ENCODE peak calls at places on chromosomes 13 and 19, in nine cellular contexts. L is Peyer's patch, F is GM23338, X is cardiac fibroblast, K is left lung, S is colonic mucosa, A is uterus, B is GM12865, M is dorsolateral prefrontal cortex. Z is an unnamed sample.

GRCh38 chr13:37657134-37657533 is 58.6 kb upstream of the POSTN start:
- DNase-seq in L (no peak), F (no peak), X (peak), K (no peak), S (no peak), A (no peak), B (no peak), M (no peak), Z (no peak)

GRCh38 chr13:102648046-102648445 is 46.8 kb downstream of the METTL21C start:
- DNase-seq in L (no peak), F (no peak), X (no peak), K (no peak), S (no peak), A (no peak), B (no peak), M (no peak), Z (no peak)

GRCh38 chr13:96279904-96280303 is 190.0 kb downstream of the HS6ST3 start:
- DNase-seq in L (no peak), F (no peak), X (no peak), K (no peak), S (no peak), A (no peak), B (no peak), M (no peak), Z (no peak)

GRCh38 chr19:47507031-47507430 is 7.8 kb downstream of the NAPA start:
- DNase-seq in L (no peak), F (no peak), X (no peak), K (no peak), S (no peak), A (no peak), B (no peak), M (no peak), Z (no peak)

GRCh38 chr13:30429235-30429634 is 6.9 kb downstream of the UBE2L5 start:
- DNase-seq in L (no peak), F (no peak), X (no peak), K (no peak), S (no peak), A (no peak), B (peak), M (no peak), Z (no peak)

GRCh38 chr19:3586124-3586626 is 897 bp downstream of the GIPC3 start:
- DNase-seq in L (no peak), F (peak), X (no peak), K (no peak), S (no peak), A (no peak), B (no peak), M (no peak), Z (peak)

GRCh38 chr13:77719128-77719527 is 21.6 kb downstream of the SLAIN1 start:
- DNase-seq in L (no peak), F (no peak), X (no peak), K (no peak), S (no peak), A (no peak), B (peak), M (no peak), Z (no peak)

GRCh38 chr19:43408043-43408442 is 6.6 kb upstream of the TEX101 start:
- DNase-seq in L (no peak), F (peak), X (no peak), K (no peak), S (no peak), A (no peak), B (no peak), M (no peak), Z (no peak)

GRCh38 chr13:53201454-53202225 is 173.0 kb downstream of the OLFM4 start:
- DNase-seq in L (peak), F (peak), X (no peak), K (no peak), S (peak), A (no peak), B (no peak), M (peak), Z (no peak)

GRCh38 chr19:39407644-39408391 is 1.2 kb downstream of the ZFP36 start:
- DNase-seq in L (peak), F (peak), X (peak), K (peak), S (peak), A (peak), B (peak), M (no peak), Z (peak)

GRCh38 chr13:45335397-45336024 is 5.5 kb downstream of the TPT1 start:
- DNase-seq in L (no peak), F (no peak), X (peak), K (no peak), S (no peak), A (no peak), B (no peak), M (no peak), Z (no peak)

GRCh38 chr13:97431365-97431764 is 2.6 kb upstream of the RAP2A start:
- DNase-seq in L (no peak), F (no peak), X (no peak), K (no peak), S (no peak), A (no peak), B (no peak), M (no peak), Z (no peak)

GRCh38 chr13:114161644-114162532 is 17.2 kb upstream of the CFAP97D2 start:
- DNase-seq in L (peak), F (no peak), X (peak), K (peak), S (peak), A (peak), B (no peak), M (no peak), Z (no peak)

GRCh38 chr13:23678768-23679167 is 108.6 kb downstream of the TNFRSF19 start:
- DNase-seq in L (no peak), F (no peak), X (no peak), K (no peak), S (no peak), A (no peak), B (peak), M (no peak), Z (no peak)

GRCh38 chr13:42038661-42039456 is 9.6 kb upstream of the DGKH start:
- DNase-seq in L (no peak), F (no peak), X (no peak), K (no peak), S (no peak), A (no peak), B (no peak), M (no peak), Z (no peak)

GRCh38 chr19:45996933-45997332 is 1.7 kb downstream of the CCDC61 start:
- DNase-seq in L (no peak), F (no peak), X (no peak), K (no peak), S (no peak), A (no peak), B (no peak), M (no peak), Z (no peak)

GRCh38 chr19:1213391-1214286 is 8.1 kb downstream of the STK11 start:
- DNase-seq in L (peak), F (no peak), X (peak), K (peak), S (peak), A (peak), B (peak), M (peak), Z (no peak)

GRCh38 chr19:18273566-18274302 is 518 bp downstream of the IQCN start:
- DNase-seq in L (no peak), F (no peak), X (no peak), K (no peak), S (no peak), A (no peak), B (no peak), M (no peak), Z (no peak)

GRCh38 chr19:47631681-47632446 is 22.9 kb downstream of the BICRA start:
- DNase-seq in L (no peak), F (no peak), X (no peak), K (no peak), S (no peak), A (peak), B (no peak), M (no peak), Z (no peak)

GRCh38 chr19:58386166-58386575 is 898 bp upstream of the RPS5 start:
- DNase-seq in L (no peak), F (no peak), X (no peak), K (no peak), S (no peak), A (peak), B (no peak), M (no peak), Z (no peak)

GRCh38 chr13:110653271-110653670 is 37.9 kb downstream of the NAXD start:
- DNase-seq in L (no peak), F (no peak), X (no peak), K (no peak), S (no peak), A (no peak), B (no peak), M (no peak), Z (no peak)

GRCh38 chr19:17322854-17323253 is 11.8 kb downstream of the ANO8 start:
- DNase-seq in L (no peak), F (no peak), X (no peak), K (no peak), S (peak), A (peak), B (no peak), M (no peak), Z (no peak)

GRCh38 chr19:39514840-39515550 is at the start of gene SELENOV:
- DNase-seq in L (no peak), F (peak), X (no peak), K (no peak), S (no peak), A (no peak), B (no peak), M (no peak), Z (peak)

GRCh38 chr19:47239152-47239551 is 8.2 kb upstream of the BBC3 start:
- DNase-seq in L (no peak), F (peak), X (peak), K (no peak), S (no peak), A (no peak), B (no peak), M (no peak), Z (no peak)

GRCh38 chr13:24997367-24997967 is 98.5 kb upstream of the PABPC3 start:
- DNase-seq in L (no peak), F (peak), X (peak), K (no peak), S (peak), A (no peak), B (peak), M (no peak), Z (no peak)

GRCh38 chr19:56837492-56837891 is 3.0 kb downstream of the PEG3 start:
- DNase-seq in L (no peak), F (no peak), X (no peak), K (peak), S (peak), A (peak), B (no peak), M (peak), Z (no peak)

GRCh38 chr13:77416666-77417212 is 89.8 kb upstream of the MYCBP2 start:
- DNase-seq in L (no peak), F (no peak), X (no peak), K (no peak), S (no peak), A (no peak), B (no peak), M (no peak), Z (no peak)

GRCh38 chr13:40402931-40403412 is 263.5 kb downstream of the FOXO1 start:
- DNase-seq in L (no peak), F (peak), X (peak), K (no peak), S (no peak), A (peak), B (no peak), M (no peak), Z (no peak)

GRCh38 chr13:31094331-31095015 is 67.2 kb downstream of the HSPH1 start:
- DNase-seq in L (no peak), F (no peak), X (no peak), K (no peak), S (no peak), A (no peak), B (no peak), M (no peak), Z (no peak)

GRCh38 chr19:38788478-38789243 is at the start of gene LGALS7B:
- DNase-seq in L (no peak), F (peak), X (no peak), K (no peak), S (no peak), A (no peak), B (no peak), M (no peak), Z (no peak)

GRCh38 chr19:55348317-55349034 is 6.0 kb downstream of the COX6B2 start:
- DNase-seq in L (no peak), F (peak), X (no peak), K (no peak), S (no peak), A (no peak), B (no peak), M (no peak), Z (no peak)

GRCh38 chr19:13401388-13401787 is 104.9 kb downstream of the CACNA1A start:
- DNase-seq in L (no peak), F (peak), X (peak), K (no peak), S (no peak), A (no peak), B (peak), M (no peak), Z (no peak)

GRCh38 chr19:41447732-41448332 is 4.9 kb downstream of the ERICH4 start:
- DNase-seq in L (no peak), F (no peak), X (no peak), K (no peak), S (no peak), A (no peak), B (no peak), M (no peak), Z (no peak)
- TF ChIP-seq CTCF in L (no peak), F (peak), X (peak), K (no peak), S (no peak), A (no peak), B (no peak), M (no peak), Z (no peak)

GRCh38 chr19:42281175-42282035 is 12.4 kb downstream of the CIC start:
- DNase-seq in L (no peak), F (peak), X (peak), K (peak), S (peak), A (peak), B (no peak), M (peak), Z (peak)
- TF ChIP-seq CTCF in L (no peak), F (no peak), X (peak), K (no peak), S (no peak), A (no peak), B (no peak), M (no peak), Z (no peak)

GRCh38 chr19:6955082-6955481 is 66.1 kb downstream of the MBD3L2B start:
- DNase-seq in L (no peak), F (no peak), X (no peak), K (no peak), S (no peak), A (no peak), B (no peak), M (no peak), Z (no peak)

GRCh38 chr19:6947745-6948144 is 60.4 kb downstream of the ADGRE1 start:
- DNase-seq in L (no peak), F (no peak), X (peak), K (no peak), S (no peak), A (no peak), B (peak), M (no peak), Z (no peak)

GRCh38 chr19:6948884-6949283 is 61.5 kb downstream of the ADGRE1 start:
- DNase-seq in L (no peak), F (no peak), X (no peak), K (no peak), S (no peak), A (no peak), B (no peak), M (no peak), Z (no peak)

GRCh38 chr19:6956573-6956972 is 64.7 kb downstream of the MBD3L2B start:
- DNase-seq in L (no peak), F (no peak), X (no peak), K (no peak), S (no peak), A (no peak), B (no peak), M (no peak), Z (no peak)

GRCh38 chr19:6952956-6953355 is 65.6 kb downstream of the ADGRE1 start:
- DNase-seq in L (no peak), F (no peak), X (no peak), K (no peak), S (no peak), A (no peak), B (no peak), M (no peak), Z (no peak)
- TF ChIP-seq CTCF in L (no peak), F (no peak), X (no peak), K (no peak), S (no peak), A (no peak), B (no peak), M (no peak), Z (no peak)

GRCh38 chr13:108342369-108343289 is 73.1 kb downstream of the TNFSF13B start:
- DNase-seq in L (no peak), F (peak), X (peak), K (no peak), S (no peak), A (no peak), B (peak), M (no peak), Z (no peak)
- TF ChIP-seq CTCF in L (no peak), F (peak), X (peak), K (peak), S (peak), A (peak), B (peak), M (peak), Z (no peak)

DNA sequence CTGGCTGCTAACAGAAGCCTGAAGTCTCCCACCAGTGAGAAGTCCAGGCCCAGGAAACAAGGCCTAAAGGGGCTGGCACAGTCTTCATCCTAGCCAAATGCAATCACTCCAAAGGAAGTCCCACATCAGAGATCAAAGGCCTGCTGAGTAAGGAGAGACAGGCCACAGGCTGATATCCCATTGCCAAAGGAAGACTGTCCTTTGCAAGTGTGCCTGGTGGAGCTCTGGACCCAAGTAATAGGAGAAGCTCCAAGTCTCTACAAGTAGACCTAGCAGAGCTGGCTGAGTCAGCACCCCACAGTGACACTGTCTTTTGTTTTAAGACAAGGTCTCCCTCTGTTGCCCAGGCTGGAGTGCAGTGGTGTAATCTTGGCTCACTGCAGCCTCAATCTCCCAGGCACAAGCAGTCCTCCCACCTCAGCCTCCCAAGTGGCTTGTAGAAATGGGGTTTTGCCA is 4.5 kb downstream of the DBP start:
- DNase-seq in L (no peak), F (no peak), X (peak), K (no peak), S (no peak), A (no peak), B (no peak), M (no peak), Z (no peak)
- TF ChIP-seq CTCF in L (no peak), F (no peak), X (no peak), K (no peak), S (no peak), A (no peak), B (no peak), M (no peak), Z (no peak)

DNA sequence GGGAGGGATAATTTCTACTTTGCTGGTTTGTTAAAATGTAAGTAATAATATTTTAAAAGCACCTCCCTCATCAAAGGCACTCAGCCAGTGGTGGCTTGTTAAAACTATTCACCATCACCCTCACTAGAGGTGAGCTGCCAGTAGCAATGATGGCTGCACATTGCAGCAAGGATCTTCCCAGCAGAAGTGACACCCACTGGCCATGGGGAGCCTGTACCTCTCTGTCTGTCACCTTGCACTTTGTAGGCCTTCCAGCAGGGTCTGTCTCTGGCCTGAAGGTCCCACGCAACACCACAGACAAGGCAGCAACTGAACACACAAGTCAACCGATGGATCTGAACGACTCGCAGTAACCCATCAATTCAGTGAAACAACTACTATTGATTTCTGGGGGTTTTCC is 47.3 kb upstream of the C13orf42 start:
- DNase-seq in L (no peak), F (no peak), X (no peak), K (no peak), S (no peak), A (no peak), B (no peak), M (no peak), Z (no peak)
- TF ChIP-seq CTCF in L (no peak), F (no peak), X (no peak), K (no peak), S (no peak), A (no peak), B (no peak), M (no peak), Z (no peak)

GRCh38 chr13:84460989-84461388 is 578.7 kb upstream of the SLITRK1 start:
- DNase-seq in L (no peak), F (no peak), X (no peak), K (no peak), S (no peak), A (no peak), B (no peak), M (no peak), Z (no peak)

DNA sequence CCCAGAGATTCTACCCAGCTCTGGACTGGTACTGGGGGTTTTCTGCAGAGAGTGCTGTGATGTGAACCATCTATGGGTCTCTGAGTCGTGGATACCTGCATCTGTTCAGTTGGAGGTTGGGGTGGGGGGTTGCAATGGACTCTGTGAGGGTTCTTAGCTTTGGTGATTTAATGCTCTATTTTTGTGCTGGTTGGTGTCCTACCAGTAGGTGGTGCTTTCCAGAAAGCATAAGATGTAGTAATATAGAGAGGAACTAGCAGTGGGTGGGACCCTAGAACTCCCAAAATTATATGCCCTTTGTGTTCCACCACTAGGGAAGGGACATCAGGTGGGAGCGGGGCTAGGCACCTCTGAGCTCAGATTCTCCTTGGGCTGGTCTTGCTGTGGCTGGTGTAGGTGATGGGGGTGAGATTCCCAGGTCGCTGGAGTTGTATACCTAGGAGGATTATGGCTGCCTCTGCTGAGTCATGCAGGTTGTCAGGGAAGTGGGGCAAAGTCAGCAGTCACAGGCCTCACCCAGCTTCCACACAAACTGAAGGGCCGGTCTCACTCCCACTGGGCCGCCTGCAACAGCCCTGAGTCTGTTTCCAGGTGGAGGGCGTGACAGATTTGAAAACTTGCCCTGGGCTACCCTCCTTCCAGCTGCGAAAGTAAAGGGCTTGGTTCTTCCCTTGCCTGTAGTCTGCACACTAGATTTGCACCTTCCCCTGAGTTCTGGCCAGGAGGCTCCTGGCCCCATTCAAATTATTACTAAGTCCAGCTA is 573.0 kb upstream of the SLITRK1 start:
- DNase-seq in L (no peak), F (peak), X (no peak), K (no peak), S (no peak), A (no peak), B (no peak), M (no peak), Z (no peak)
- TF ChIP-seq CTCF in L (no peak), F (peak), X (no peak), K (no peak), S (no peak), A (no peak), B (no peak), M (no peak), Z (no peak)